ENCODE peak calls at places on chromosomes 12 and 14, in seven cellular contexts. One of them, this sample, is unnamed.

GRCh38 chr14:39233680-39234326 is at the start of gene MIA2:
- DNase-seq in tibial artery: no peak
- DNase-seq in endothelial cell: no peak
- DNase-seq in cardiac fibroblast: no peak
- DNase-seq in heart right ventricle: no peak
- DNase-seq in CD8-positive, alpha-beta T cell: no peak
- DNase-seq in BE2C: no peak
- DNase-seq in this sample: no peak

GRCh38 chr12:32470936-32471335 is 71.6 kb downstream of the FGD4 start:
- DNase-seq in tibial artery: no peak
- DNase-seq in heart right ventricle: no peak
- DNase-seq in endothelial cell: no peak
- DNase-seq in BE2C: peak
- DNase-seq in CD8-positive, alpha-beta T cell: no peak
- DNase-seq in cardiac fibroblast: no peak
- DNase-seq in this sample: no peak

GRCh38 chr12:99984271-99985128 is at the start of gene ANKS1B:
- DNase-seq in BE2C: peak
- DNase-seq in heart right ventricle: peak
- DNase-seq in cardiac fibroblast: peak
- DNase-seq in endothelial cell: peak
- DNase-seq in tibial artery: peak
- DNase-seq in CD8-positive, alpha-beta T cell: no peak
- DNase-seq in this sample: no peak

GRCh38 chr14:76919431-76919810 is 93.2 kb downstream of the LRRC74A start:
- DNase-seq in heart right ventricle: no peak
- DNase-seq in BE2C: no peak
- DNase-seq in tibial artery: no peak
- DNase-seq in cardiac fibroblast: no peak
- DNase-seq in endothelial cell: no peak
- DNase-seq in CD8-positive, alpha-beta T cell: no peak
- DNase-seq in this sample: no peak

GRCh38 chr12:101919447-101919846 is 42.1 kb downstream of the DRAM1 start:
- DNase-seq in cardiac fibroblast: no peak
- DNase-seq in BE2C: no peak
- DNase-seq in tibial artery: no peak
- DNase-seq in endothelial cell: no peak
- DNase-seq in heart right ventricle: no peak
- DNase-seq in CD8-positive, alpha-beta T cell: no peak
- DNase-seq in this sample: no peak

GRCh38 chr12:86834217-86834616 is 578.0 kb upstream of the MGAT4C start:
- DNase-seq in BE2C: no peak
- DNase-seq in endothelial cell: no peak
- DNase-seq in CD8-positive, alpha-beta T cell: no peak
- DNase-seq in heart right ventricle: no peak
- DNase-seq in cardiac fibroblast: no peak
- DNase-seq in tibial artery: no peak
- DNase-seq in this sample: no peak

GRCh38 chr12:85829391-85829790 is 6.8 kb downstream of the RASSF9 start:
- DNase-seq in tibial artery: no peak
- DNase-seq in heart right ventricle: no peak
- DNase-seq in cardiac fibroblast: peak
- DNase-seq in endothelial cell: no peak
- DNase-seq in BE2C: no peak
- DNase-seq in CD8-positive, alpha-beta T cell: no peak
- DNase-seq in this sample: peak

GRCh38 chr12:105317942-105318614 is 12.4 kb upstream of the C12orf75 start:
- DNase-seq in tibial artery: no peak
- DNase-seq in endothelial cell: no peak
- DNase-seq in cardiac fibroblast: no peak
- DNase-seq in heart right ventricle: no peak
- DNase-seq in BE2C: no peak
- DNase-seq in CD8-positive, alpha-beta T cell: no peak
- DNase-seq in this sample: no peak

GRCh38 chr12:50581226-50582184 is 76.7 kb downstream of the DIP2B start:
- DNase-seq in cardiac fibroblast: peak
- DNase-seq in heart right ventricle: no peak
- DNase-seq in BE2C: no peak
- DNase-seq in CD8-positive, alpha-beta T cell: no peak
- DNase-seq in endothelial cell: no peak
- DNase-seq in tibial artery: no peak
- DNase-seq in this sample: peak

GRCh38 chr12:91053951-91054715 is 3.7 kb downstream of the KERA start:
- DNase-seq in endothelial cell: no peak
- DNase-seq in cardiac fibroblast: peak
- DNase-seq in CD8-positive, alpha-beta T cell: no peak
- DNase-seq in tibial artery: no peak
- DNase-seq in heart right ventricle: no peak
- DNase-seq in BE2C: no peak
- DNase-seq in this sample: no peak

GRCh38 chr12:76866146-76866545 is 12.7 kb downstream of the CSRP2 start:
- DNase-seq in endothelial cell: no peak
- DNase-seq in tibial artery: no peak
- DNase-seq in CD8-positive, alpha-beta T cell: no peak
- DNase-seq in heart right ventricle: no peak
- DNase-seq in cardiac fibroblast: no peak
- DNase-seq in BE2C: no peak
- DNase-seq in this sample: no peak

GRCh38 chr12:8590842-8591545 is 21.7 kb downstream of the AICDA start:
- DNase-seq in CD8-positive, alpha-beta T cell: no peak
- DNase-seq in heart right ventricle: no peak
- DNase-seq in cardiac fibroblast: no peak
- DNase-seq in endothelial cell: no peak
- DNase-seq in tibial artery: no peak
- DNase-seq in BE2C: no peak
- DNase-seq in this sample: peak

GRCh38 chr14:49957089-49957852 is 64.4 kb downstream of the ARF6 start:
- DNase-seq in endothelial cell: no peak
- DNase-seq in tibial artery: no peak
- DNase-seq in cardiac fibroblast: no peak
- DNase-seq in CD8-positive, alpha-beta T cell: no peak
- DNase-seq in heart right ventricle: no peak
- DNase-seq in BE2C: no peak
- DNase-seq in this sample: no peak

GRCh38 chr12:11958216-11959091 is 112.3 kb upstream of the BCL2L14 start:
- DNase-seq in heart right ventricle: no peak
- DNase-seq in BE2C: no peak
- DNase-seq in endothelial cell: no peak
- DNase-seq in cardiac fibroblast: peak
- DNase-seq in CD8-positive, alpha-beta T cell: no peak
- DNase-seq in tibial artery: no peak
- DNase-seq in this sample: peak
- TF ChIP-seq CTCF in heart right ventricle: no peak
- TF ChIP-seq CTCF in BE2C: no peak
- TF ChIP-seq CTCF in endothelial cell: no peak
- TF ChIP-seq CTCF in cardiac fibroblast: peak
- TF ChIP-seq CTCF in CD8-positive, alpha-beta T cell: no peak
- TF ChIP-seq CTCF in tibial artery: no peak
- TF ChIP-seq CTCF in this sample: peak

GRCh38 chr12:122064034-122064777 is 14.3 kb upstream of the MLXIP start:
- DNase-seq in CD8-positive, alpha-beta T cell: peak
- DNase-seq in cardiac fibroblast: peak
- DNase-seq in BE2C: peak
- DNase-seq in endothelial cell: peak
- DNase-seq in tibial artery: peak
- DNase-seq in heart right ventricle: peak
- DNase-seq in this sample: peak
- TF ChIP-seq CTCF in CD8-positive, alpha-beta T cell: no peak
- TF ChIP-seq CTCF in cardiac fibroblast: peak
- TF ChIP-seq CTCF in BE2C: peak
- TF ChIP-seq CTCF in endothelial cell: no peak
- TF ChIP-seq CTCF in tibial artery: no peak
- TF ChIP-seq CTCF in heart right ventricle: peak
- TF ChIP-seq CTCF in this sample: peak

DNA sequence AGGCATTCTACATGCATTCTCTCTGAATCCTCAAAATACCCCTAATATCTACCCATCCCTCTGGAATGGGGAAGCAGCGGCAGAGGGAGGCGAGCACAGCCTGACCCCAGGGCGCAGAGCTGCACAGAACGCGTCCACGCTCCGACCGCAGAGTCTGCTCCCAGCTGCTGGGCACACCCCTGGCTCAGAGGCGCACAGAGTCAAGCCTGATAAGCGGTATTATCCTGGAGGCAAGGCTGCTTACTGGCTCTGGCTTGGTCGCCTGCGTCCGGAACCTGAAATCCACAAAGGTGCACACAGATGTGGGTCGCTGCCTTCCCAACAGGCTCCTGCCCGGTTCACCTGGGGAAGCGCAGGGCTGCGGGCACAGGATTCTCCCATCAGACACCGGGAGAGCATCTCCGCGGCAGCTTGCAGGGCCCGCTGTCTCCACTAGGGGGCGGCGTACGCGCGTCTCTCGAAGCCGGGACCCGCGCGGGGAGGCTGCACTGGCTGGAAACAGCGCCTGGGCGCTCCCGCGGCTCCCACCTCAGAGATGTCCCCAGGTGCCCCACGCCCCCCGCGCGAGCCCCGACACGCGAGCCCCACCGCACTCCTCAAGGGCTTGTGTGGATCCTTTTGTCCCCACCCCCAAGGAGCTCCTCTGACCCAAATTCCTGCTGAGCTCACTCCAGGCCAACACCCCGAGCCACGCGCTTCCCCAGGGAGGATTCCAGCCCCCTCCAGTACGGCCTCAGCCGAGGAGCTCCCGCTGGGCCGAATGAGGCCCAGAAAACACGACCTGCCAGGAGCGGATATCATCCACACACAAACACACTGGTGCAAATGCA is 120.1 kb upstream of the FZD10 start:
- DNase-seq in BE2C: peak
- DNase-seq in CD8-positive, alpha-beta T cell: peak
- DNase-seq in tibial artery: no peak
- DNase-seq in heart right ventricle: peak
- DNase-seq in cardiac fibroblast: no peak
- DNase-seq in endothelial cell: no peak
- DNase-seq in this sample: no peak
- TF ChIP-seq CTCF in BE2C: peak
- TF ChIP-seq CTCF in CD8-positive, alpha-beta T cell: peak
- TF ChIP-seq CTCF in tibial artery: peak
- TF ChIP-seq CTCF in heart right ventricle: peak
- TF ChIP-seq CTCF in cardiac fibroblast: peak
- TF ChIP-seq CTCF in endothelial cell: no peak
- TF ChIP-seq CTCF in this sample: peak

DNA sequence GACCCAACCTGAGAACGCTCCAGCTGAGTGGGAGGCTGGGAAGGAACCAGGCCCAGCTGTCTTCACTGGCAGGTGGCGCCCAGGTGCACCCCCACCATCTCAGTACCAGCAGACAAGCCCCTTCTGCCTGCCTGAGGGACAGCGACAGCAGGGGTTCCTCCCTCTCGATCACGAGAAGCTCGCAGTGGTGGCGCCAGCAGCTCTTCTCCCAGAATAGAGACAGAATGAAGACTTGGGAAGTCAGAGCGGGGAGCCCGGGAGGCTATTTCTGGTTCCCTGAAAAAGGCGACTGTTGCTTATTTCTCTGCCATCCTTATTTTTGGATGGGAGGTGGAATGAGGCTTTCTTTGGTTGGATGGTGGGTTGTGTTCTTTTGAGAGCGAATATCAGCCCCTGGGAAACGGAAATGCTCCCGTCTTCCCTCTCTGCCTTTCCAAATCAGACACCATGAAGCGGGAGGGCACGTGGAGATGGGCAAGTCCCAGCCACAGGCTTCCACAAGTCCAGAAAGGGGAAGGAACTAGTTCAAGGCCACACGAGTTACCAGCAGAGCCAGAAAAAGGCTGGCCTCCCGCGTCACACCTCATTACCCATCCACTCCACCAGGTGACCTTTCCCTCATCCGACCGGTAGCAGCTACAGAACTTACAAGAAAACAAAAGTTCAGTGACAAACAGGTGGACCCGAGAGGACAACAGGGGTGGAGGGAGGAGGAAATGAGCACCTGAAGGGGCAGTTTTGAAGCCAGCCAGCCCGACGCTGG is 46.7 kb downstream of the CHGA start:
- DNase-seq in cardiac fibroblast: no peak
- DNase-seq in heart right ventricle: no peak
- DNase-seq in BE2C: no peak
- DNase-seq in endothelial cell: no peak
- DNase-seq in CD8-positive, alpha-beta T cell: no peak
- DNase-seq in tibial artery: no peak
- DNase-seq in this sample: no peak
- TF ChIP-seq CTCF in cardiac fibroblast: no peak
- TF ChIP-seq CTCF in heart right ventricle: no peak
- TF ChIP-seq CTCF in BE2C: no peak
- TF ChIP-seq CTCF in endothelial cell: no peak
- TF ChIP-seq CTCF in CD8-positive, alpha-beta T cell: no peak
- TF ChIP-seq CTCF in tibial artery: no peak
- TF ChIP-seq CTCF in this sample: no peak

GRCh38 chr12:56448860-56449621 is at the start of gene TIMELESS:
- DNase-seq in CD8-positive, alpha-beta T cell: peak
- DNase-seq in BE2C: peak
- DNase-seq in endothelial cell: peak
- DNase-seq in tibial artery: peak
- DNase-seq in cardiac fibroblast: peak
- DNase-seq in heart right ventricle: peak
- DNase-seq in this sample: peak
- TF ChIP-seq CTCF in CD8-positive, alpha-beta T cell: no peak
- TF ChIP-seq CTCF in BE2C: no peak
- TF ChIP-seq CTCF in endothelial cell: no peak
- TF ChIP-seq CTCF in tibial artery: no peak
- TF ChIP-seq CTCF in cardiac fibroblast: no peak
- TF ChIP-seq CTCF in heart right ventricle: no peak
- TF ChIP-seq CTCF in this sample: no peak

GRCh38 chr14:103762547-103762946 is 46.9 kb downstream of the ZFYVE21 start:
- DNase-seq in CD8-positive, alpha-beta T cell: no peak
- DNase-seq in heart right ventricle: no peak
- DNase-seq in endothelial cell: no peak
- DNase-seq in tibial artery: no peak
- DNase-seq in cardiac fibroblast: no peak
- DNase-seq in BE2C: no peak
- DNase-seq in this sample: no peak
- TF ChIP-seq CTCF in CD8-positive, alpha-beta T cell: no peak
- TF ChIP-seq CTCF in heart right ventricle: no peak
- TF ChIP-seq CTCF in endothelial cell: no peak
- TF ChIP-seq CTCF in tibial artery: no peak
- TF ChIP-seq CTCF in cardiac fibroblast: no peak
- TF ChIP-seq CTCF in BE2C: no peak
- TF ChIP-seq CTCF in this sample: no peak